ENCODE peak calls at places on chromosomes 16 and 17, in nine cellular contexts. P is A549, U is K562, C is stomach, K is ovary, O is sigmoid colon, A is GM12878, Z is suprapubic skin, J is transverse colon. H is an unnamed sample.

GRCh38 chr17:2909164-2909852 is 113.1 kb downstream of the RAP1GAP2 start:
- DNase-seq in J (peak; percentile 30), C (no peak), P (no peak), Z (no peak), A (no peak), K (no peak), O (no peak), U (no peak), H (no peak)

GRCh38 chr16:30094541-30095165 is 1.4 kb downstream of the YPEL3 start:
- DNase-seq in J (no peak), K (peak; percentile 65), U (no peak), O (no peak), P (no peak), Z (no peak), C (no peak), A (no peak), H (no peak)

GRCh38 chr17:9886141-9886930 is 18.7 kb downstream of the RCVRN start:
- DNase-seq in P (no peak), J (no peak), O (no peak), Z (no peak), A (no peak), C (no peak), K (no peak), U (no peak), H (no peak)

GRCh38 chr16:82181456-82182185 is 11.6 kb upstream of the MPHOSPH6 start:
- DNase-seq in P (no peak), O (no peak), J (no peak), A (no peak), Z (no peak), C (no peak), U (no peak), K (no peak), H (no peak)

GRCh38 chr17:34916120-34916519 is 45.1 kb downstream of the CCT6B start:
- DNase-seq in K (no peak), A (no peak), P (no peak), O (no peak), J (no peak), C (no peak), U (no peak), Z (no peak), H (no peak)

GRCh38 chr16:49282690-49283375 is 1.2 kb upstream of the CBLN1 start:
- DNase-seq in P (no peak), Z (no peak), C (no peak), O (no peak), J (no peak), U (no peak), A (no peak), K (no peak), H (peak; percentile 91)

GRCh38 chr17:60559659-60559994 is 33.6 kb upstream of the APPBP2 start:
- DNase-seq in P (no peak), U (no peak), J (no peak), A (no peak), K (no peak), Z (no peak), O (no peak), C (no peak), H (no peak)

GRCh38 chr17:56262854-56263253 is 109.6 kb downstream of the ANKFN1 start:
- DNase-seq in P (no peak), Z (no peak), K (no peak), A (no peak), U (no peak), C (peak; percentile 49), J (no peak), O (no peak), H (no peak)

GRCh38 chr17:7951143-7951792 is 19.3 kb downstream of the CNTROB start:
- DNase-seq in O (no peak), A (peak; percentile 45), C (no peak), J (no peak), Z (no peak), U (no peak), K (no peak), P (no peak), H (no peak)

GRCh38 chr17:44630703-44631102 is 25.6 kb upstream of the MEIOC start:
- DNase-seq in U (no peak), J (no peak), C (no peak), Z (no peak), A (no peak), P (no peak), K (no peak), O (no peak), H (no peak)

GRCh38 chr17:64786337-64786736 is 124.2 kb upstream of the SMURF2 start:
- DNase-seq in Z (peak; percentile 79), K (no peak), O (peak; percentile 57), C (no peak), J (peak; percentile 79), A (no peak), P (no peak), U (no peak), H (no peak)

GRCh38 chr16:19771040-19771439 is 53.0 kb downstream of the IQCK start:
- DNase-seq in Z (no peak), C (no peak), U (no peak), A (no peak), O (no peak), P (no peak), J (no peak), K (no peak), H (no peak)

GRCh38 chr17:422196-422930 is 69.8 kb upstream of the RPH3AL start:
- DNase-seq in K (no peak), Z (no peak), P (no peak), A (no peak), J (no peak), O (no peak), U (no peak), C (no peak), H (no peak)

GRCh38 chr17:75855310-75856061 is at the start of gene WBP2:
- DNase-seq in K (peak; percentile 97), J (peak; percentile 98), O (peak; percentile 100), C (peak; percentile 98), Z (peak; percentile 100), U (peak; percentile 93), P (peak; percentile 100), A (peak; percentile 100), H (peak; percentile 100)

GRCh38 chr16:65618335-65618734 is 496.5 kb upstream of the CDH11 start:
- DNase-seq in Z (no peak), A (no peak), C (no peak), J (no peak), K (no peak), U (no peak), P (no peak), O (no peak), H (no peak)

GRCh38 chr16:56780646-56781045 is 50.7 kb downstream of the NUP93 start:
- DNase-seq in Z (no peak), A (no peak), O (no peak), C (no peak), U (no peak), P (no peak), J (no peak), K (no peak), H (no peak)

GRCh38 chr17:5003214-5003867 is 5.6 kb downstream of the KIF1C start:
- DNase-seq in A (no peak), Z (no peak), O (no peak), U (no peak), C (no peak), K (no peak), P (no peak), J (no peak), H (no peak)

GRCh38 chr16:11405331-11406176 is 60.3 kb downstream of the RMI2 start:
- DNase-seq in U (peak; percentile 65), A (no peak), K (no peak), J (peak; percentile 33), Z (no peak), C (peak; percentile 48), P (peak; percentile 60), O (no peak), H (no peak)

GRCh38 chr17:73496232-73496631 is 148.0 kb downstream of the SDK2 start:
- DNase-seq in P (no peak), Z (no peak), J (no peak), O (no peak), A (no peak), K (no peak), C (no peak), U (no peak), H (no peak)

GRCh38 chr16:77599793-77600415 is 122.4 kb upstream of the NUDT7 start:
- DNase-seq in K (no peak), P (peak; percentile 54), C (no peak), U (peak; percentile 22), Z (no peak), O (no peak), J (peak; percentile 11), A (no peak), H (peak; percentile 12)

GRCh38 chr17:69474171-69474831 is 59.8 kb downstream of the MAP2K6 start:
- DNase-seq in Z (no peak), U (no peak), A (no peak), K (no peak), P (no peak), J (no peak), O (no peak), C (no peak), H (no peak)

GRCh38 chr17:65914784-65915342 is 277.1 kb downstream of the CEP112 start:
- DNase-seq in C (no peak), P (no peak), J (no peak), A (peak; percentile 81), U (no peak), O (no peak), K (no peak), Z (no peak), H (no peak)

GRCh38 chr17:77141846-77142449 is 1.2 kb downstream of the SEC14L1 start:
- DNase-seq in O (peak; percentile 24), P (no peak), K (no peak), C (no peak), J (no peak), Z (no peak), U (no peak), A (no peak), H (no peak)
- H3K4me3 ChIP-seq in O (peak overlapping the region; percentile 73), P (peak overlapping the region; percentile 90), K (peak overlapping the region; percentile 99), C (peak overlapping the region; percentile 67), J (peak overlapping the region; percentile 86), Z (peak overlapping the region; percentile 79), U (peak overlapping the region; percentile 75), A (peak overlapping the region; percentile 93), H (peak overlapping the region; percentile 90)

GRCh38 chr17:19753661-19754463 is 5.8 kb upstream of the ALDH3A1 start:
- DNase-seq in A (no peak), K (no peak), O (peak; percentile 61), U (no peak), C (peak; percentile 82), P (peak; percentile 89), Z (no peak), J (peak; percentile 64), H (no peak)
- TF ChIP-seq CTCF in A (no peak), K (no peak), O (no peak), U (peak; percentile 8), C (no peak), P (peak; percentile 86), Z (peak; percentile 50), J (peak; percentile 36), H (peak; percentile 21)

DNA sequence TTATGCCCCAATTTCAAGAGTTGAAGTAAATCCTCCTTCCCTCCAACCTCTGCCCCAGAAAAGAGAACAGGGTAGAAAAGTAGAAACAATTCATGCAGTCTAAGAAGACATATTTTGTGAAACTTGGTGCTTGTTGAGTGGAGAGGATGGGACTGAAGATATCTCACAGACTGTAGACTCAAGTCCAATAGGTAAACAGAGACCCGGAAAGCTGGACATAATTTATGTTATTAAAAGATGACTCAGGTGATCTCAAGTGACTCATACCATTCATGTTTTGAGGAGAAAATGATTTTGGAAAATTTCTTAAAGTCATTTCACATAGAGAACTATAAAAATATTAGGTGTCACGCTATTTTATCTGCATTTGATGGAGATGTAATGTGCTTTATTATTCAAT is 203.1 kb upstream of the SOX9 start:
- DNase-seq in P (no peak), U (no peak), Z (no peak), A (no peak), C (no peak), J (no peak), K (no peak), O (no peak), H (no peak)
- TF ChIP-seq EP300 in P (no peak), U (no peak), Z (no peak), A (no peak), C (no peak), J (no peak), K (no peak), O (no peak), H (no peak)

GRCh38 chr16:2022723-2023097 is 3.1 kb downstream of the NPW start:
- DNase-seq in A (no peak), J (no peak), Z (no peak), P (peak; percentile 84), K (no peak), U (peak; percentile 69), O (no peak), C (no peak), H (no peak)
- H3K4me3 ChIP-seq in A (peak overlapping the region; percentile 19), J (no peak overlapping the region), Z (peak overlapping the region; percentile 30), P (peak overlapping the region; percentile 34), K (peak overlapping the region; percentile 31), U (peak overlapping the region; percentile 41), O (peak overlapping the region; percentile 7), C (peak overlapping the region; percentile 39), H (peak overlapping the region; percentile 43)